ENCODE peak calls at places on chromosome 21, in five cellular contexts. One of them, this sample, is unnamed.

GRCh38 chr21:36134820-36135390 is at the start of gene CBR3:
- DNase-seq in H1: no peak
- DNase-seq in SK-N-SH: peak
- DNase-seq in HepG2: no peak
- DNase-seq in K562: no peak
- DNase-seq in this sample: peak

GRCh38 chr21:23021481-23021880 is 2023.3 kb downstream of the NCAM2 start:
- DNase-seq in H1: no peak
- DNase-seq in SK-N-SH: no peak
- DNase-seq in HepG2: no peak
- DNase-seq in K562: no peak
- DNase-seq in this sample: no peak

GRCh38 chr21:34348890-34349519 is 14.8 kb upstream of the KCNE2 start:
- DNase-seq in H1: no peak
- DNase-seq in SK-N-SH: no peak
- DNase-seq in HepG2: no peak
- DNase-seq in K562: no peak
- DNase-seq in this sample: no peak

GRCh38 chr21:33418686-33419085 is 15.5 kb downstream of the IFNGR2 start:
- DNase-seq in H1: no peak
- DNase-seq in SK-N-SH: no peak
- DNase-seq in HepG2: no peak
- DNase-seq in K562: no peak
- DNase-seq in this sample: no peak

GRCh38 chr21:21605502-21605901 is 607.3 kb downstream of the NCAM2 start:
- DNase-seq in H1: no peak
- DNase-seq in SK-N-SH: no peak
- DNase-seq in HepG2: no peak
- DNase-seq in K562: no peak
- DNase-seq in this sample: no peak

GRCh38 chr21:39141502-39141901 is 41.7 kb downstream of the PSMG1 start:
- DNase-seq in H1: no peak
- DNase-seq in SK-N-SH: peak
- DNase-seq in HepG2: no peak
- DNase-seq in K562: no peak
- DNase-seq in this sample: no peak

GRCh38 chr21:43812139-43812821 is 22.9 kb downstream of the RRP1 start:
- DNase-seq in H1: no peak
- DNase-seq in SK-N-SH: no peak
- DNase-seq in HepG2: peak
- DNase-seq in K562: no peak
- DNase-seq in this sample: peak

GRCh38 chr21:33931799-33932390 is 16.3 kb upstream of the ATP5PO start:
- DNase-seq in H1: no peak
- DNase-seq in SK-N-SH: no peak
- DNase-seq in HepG2: no peak
- DNase-seq in K562: peak
- DNase-seq in this sample: no peak

GRCh38 chr21:43836616-43837015 is 28.4 kb upstream of the AGPAT3 start:
- DNase-seq in H1: no peak
- DNase-seq in SK-N-SH: peak
- DNase-seq in HepG2: no peak
- DNase-seq in K562: no peak
- DNase-seq in this sample: no peak

GRCh38 chr21:35046880-35047229 is 2.2 kb downstream of the RUNX1 start:
- DNase-seq in H1: no peak
- DNase-seq in SK-N-SH: no peak
- DNase-seq in HepG2: peak
- DNase-seq in K562: no peak
- DNase-seq in this sample: no peak

GRCh38 chr21:44758781-44759627 is 42.6 kb downstream of the UBE2G2 start:
- DNase-seq in H1: no peak
- DNase-seq in SK-N-SH: no peak
- DNase-seq in HepG2: no peak
- DNase-seq in K562: no peak
- DNase-seq in this sample: no peak

GRCh38 chr21:44291936-44292811 is 6.5 kb downstream of the AIRE start:
- DNase-seq in H1: no peak
- DNase-seq in SK-N-SH: peak
- DNase-seq in HepG2: no peak
- DNase-seq in K562: peak
- DNase-seq in this sample: no peak

GRCh38 chr21:40830836-40831235 is 16.1 kb downstream of the DSCAM start:
- DNase-seq in H1: no peak
- DNase-seq in SK-N-SH: no peak
- DNase-seq in HepG2: no peak
- DNase-seq in K562: no peak
- DNase-seq in this sample: no peak

GRCh38 chr21:14957836-14958235 is 107.0 kb downstream of the NRIP1 start:
- DNase-seq in H1: no peak
- DNase-seq in SK-N-SH: no peak
- DNase-seq in HepG2: no peak
- DNase-seq in K562: no peak
- DNase-seq in this sample: no peak

GRCh38 chr21:27268290-27268689 is 301.4 kb upstream of the ADAMTS5 start:
- DNase-seq in H1: no peak
- DNase-seq in SK-N-SH: no peak
- DNase-seq in HepG2: no peak
- DNase-seq in K562: no peak
- DNase-seq in this sample: no peak

GRCh38 chr21:44074315-44074958 is 32.8 kb upstream of the PWP2 start:
- DNase-seq in H1: no peak
- DNase-seq in SK-N-SH: no peak
- DNase-seq in HepG2: no peak
- DNase-seq in K562: no peak
- DNase-seq in this sample: no peak

GRCh38 chr21:45041351-45041805 is 33.0 kb upstream of the ADARB1 start:
- DNase-seq in H1: no peak
- DNase-seq in SK-N-SH: no peak
- DNase-seq in HepG2: no peak
- DNase-seq in K562: no peak
- DNase-seq in this sample: no peak

GRCh38 chr21:34724131-34724856 is 55.5 kb downstream of the CLIC6 start:
- DNase-seq in H1: no peak
- DNase-seq in SK-N-SH: no peak
- DNase-seq in HepG2: no peak
- DNase-seq in K562: no peak
- DNase-seq in this sample: no peak

GRCh38 chr21:42301371-42302291 is 13.6 kb downstream of the TFF3 start:
- DNase-seq in H1: no peak
- DNase-seq in SK-N-SH: no peak
- DNase-seq in HepG2: no peak
- DNase-seq in K562: no peak
- DNase-seq in this sample: no peak
- TF ChIP-seq JUND in H1: no peak
- TF ChIP-seq JUND in SK-N-SH: no peak
- TF ChIP-seq JUND in HepG2: no peak
- TF ChIP-seq JUND in K562: no peak
- TF ChIP-seq JUND in this sample: no peak

GRCh38 chr21:17463441-17463840 is 49.4 kb upstream of the CXADR start:
- DNase-seq in H1: no peak
- DNase-seq in SK-N-SH: no peak
- DNase-seq in HepG2: peak
- DNase-seq in K562: no peak
- DNase-seq in this sample: no peak
- TF ChIP-seq JUND in H1: no peak
- TF ChIP-seq JUND in SK-N-SH: no peak
- TF ChIP-seq JUND in HepG2: no peak
- TF ChIP-seq JUND in K562: no peak
- TF ChIP-seq JUND in this sample: no peak

DNA sequence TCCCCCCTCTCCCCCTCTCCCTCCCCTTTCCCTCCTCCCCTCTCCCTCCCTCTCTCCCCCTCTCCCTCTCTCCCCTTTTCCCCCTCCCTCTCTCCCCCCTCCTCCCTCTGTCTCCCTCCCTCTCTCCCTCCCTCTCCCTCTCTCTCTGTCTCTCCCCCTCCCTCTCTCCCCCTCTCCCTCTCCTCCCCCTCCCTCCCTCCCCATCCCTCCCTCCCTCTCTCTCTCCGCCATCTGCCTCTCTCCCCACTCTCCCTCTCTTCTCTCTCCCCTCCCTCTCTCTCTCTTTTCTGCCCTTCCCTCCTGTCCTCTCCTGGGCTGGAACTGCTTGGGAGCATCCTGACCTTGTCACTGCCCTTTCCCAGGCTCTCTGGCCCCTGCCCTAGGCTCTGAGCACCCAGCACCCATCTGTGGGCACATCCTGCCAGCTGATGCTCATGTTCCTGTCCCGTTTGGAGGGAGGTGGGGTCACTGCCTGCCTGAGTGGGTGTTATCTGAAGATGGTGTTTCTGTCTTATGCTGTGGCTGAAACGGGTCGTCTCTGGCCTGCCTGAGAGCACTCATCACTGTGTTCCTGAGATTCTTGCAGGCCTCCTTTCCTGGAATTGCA is 10.8 kb downstream of the FTCD start:
- DNase-seq in H1: no peak
- DNase-seq in SK-N-SH: no peak
- DNase-seq in HepG2: no peak
- DNase-seq in K562: no peak
- DNase-seq in this sample: no peak
- TF ChIP-seq JUND in H1: no peak
- TF ChIP-seq JUND in SK-N-SH: no peak
- TF ChIP-seq JUND in HepG2: no peak
- TF ChIP-seq JUND in K562: no peak
- TF ChIP-seq JUND in this sample: no peak

GRCh38 chr21:42564561-42564971 is 50.9 kb downstream of the SLC37A1 start:
- DNase-seq in H1: no peak
- DNase-seq in SK-N-SH: no peak
- DNase-seq in HepG2: no peak
- DNase-seq in K562: no peak
- DNase-seq in this sample: no peak
- TF ChIP-seq JUND in H1: no peak
- TF ChIP-seq JUND in SK-N-SH: no peak
- TF ChIP-seq JUND in HepG2: no peak
- TF ChIP-seq JUND in K562: no peak
- TF ChIP-seq JUND in this sample: no peak

GRCh38 chr21:25371831-25372434 is 235.3 kb downstream of the MRPL39 start:
- DNase-seq in H1: no peak
- DNase-seq in SK-N-SH: no peak
- DNase-seq in HepG2: no peak
- DNase-seq in K562: no peak
- DNase-seq in this sample: no peak

GRCh38 chr21:25373126-25374082 is 233.9 kb downstream of the MRPL39 start:
- DNase-seq in H1: no peak
- DNase-seq in SK-N-SH: no peak
- DNase-seq in HepG2: no peak
- DNase-seq in K562: no peak
- DNase-seq in this sample: no peak

GRCh38 chr21:25368531-25368930 is 238.8 kb downstream of the MRPL39 start:
- DNase-seq in H1: no peak
- DNase-seq in SK-N-SH: peak
- DNase-seq in HepG2: no peak
- DNase-seq in K562: no peak
- DNase-seq in this sample: no peak

GRCh38 chr21:25369524-25370300 is 237.6 kb downstream of the MRPL39 start:
- DNase-seq in H1: no peak
- DNase-seq in SK-N-SH: no peak
- DNase-seq in HepG2: no peak
- DNase-seq in K562: no peak
- DNase-seq in this sample: no peak

GRCh38 chr21:25370311-25370744 is 237.0 kb downstream of the MRPL39 start:
- DNase-seq in H1: no peak
- DNase-seq in SK-N-SH: no peak
- DNase-seq in HepG2: no peak
- DNase-seq in K562: no peak
- DNase-seq in this sample: no peak
- TF ChIP-seq JUND in H1: no peak
- TF ChIP-seq JUND in SK-N-SH: peak
- TF ChIP-seq JUND in HepG2: no peak
- TF ChIP-seq JUND in K562: no peak
- TF ChIP-seq JUND in this sample: no peak

GRCh38 chr21:16620921-16621320 is 891.1 kb downstream of the USP25 start:
- DNase-seq in H1: no peak
- DNase-seq in SK-N-SH: no peak
- DNase-seq in HepG2: no peak
- DNase-seq in K562: no peak
- DNase-seq in this sample: no peak

DNA sequence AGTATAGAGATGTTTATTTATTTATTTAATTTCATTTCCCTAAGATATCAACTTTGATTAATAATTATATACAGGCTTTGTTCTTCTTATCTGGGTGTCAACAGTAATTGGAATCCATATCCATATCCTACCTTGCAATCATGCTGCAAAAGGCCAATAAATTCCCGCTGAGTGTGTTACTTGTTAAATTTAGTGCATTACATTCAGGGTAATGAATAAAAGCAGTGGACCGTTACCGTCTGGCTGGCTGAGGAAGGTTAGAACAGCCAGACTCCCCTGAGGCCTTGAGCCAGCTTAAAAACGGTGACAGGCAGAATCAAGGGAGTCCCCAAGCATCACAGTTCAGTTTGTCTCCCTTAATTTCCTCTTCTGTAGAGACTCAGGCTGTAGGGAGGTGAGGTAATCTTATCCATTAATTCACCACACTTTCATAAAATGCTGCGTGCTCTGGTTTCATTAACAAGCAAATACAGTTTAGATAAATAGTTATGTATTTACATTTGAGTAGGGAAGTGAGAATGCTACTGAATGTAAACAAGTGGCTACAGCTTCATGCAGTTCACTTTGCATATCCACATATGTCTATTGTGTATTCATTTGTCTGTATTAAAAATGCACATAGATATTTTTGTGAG is 888.3 kb upstream of the CXADR start:
- DNase-seq in H1: no peak
- DNase-seq in SK-N-SH: peak
- DNase-seq in HepG2: no peak
- DNase-seq in K562: no peak
- DNase-seq in this sample: no peak
- TF ChIP-seq JUND in H1: no peak
- TF ChIP-seq JUND in SK-N-SH: no peak
- TF ChIP-seq JUND in HepG2: no peak
- TF ChIP-seq JUND in K562: no peak
- TF ChIP-seq JUND in this sample: no peak

DNA sequence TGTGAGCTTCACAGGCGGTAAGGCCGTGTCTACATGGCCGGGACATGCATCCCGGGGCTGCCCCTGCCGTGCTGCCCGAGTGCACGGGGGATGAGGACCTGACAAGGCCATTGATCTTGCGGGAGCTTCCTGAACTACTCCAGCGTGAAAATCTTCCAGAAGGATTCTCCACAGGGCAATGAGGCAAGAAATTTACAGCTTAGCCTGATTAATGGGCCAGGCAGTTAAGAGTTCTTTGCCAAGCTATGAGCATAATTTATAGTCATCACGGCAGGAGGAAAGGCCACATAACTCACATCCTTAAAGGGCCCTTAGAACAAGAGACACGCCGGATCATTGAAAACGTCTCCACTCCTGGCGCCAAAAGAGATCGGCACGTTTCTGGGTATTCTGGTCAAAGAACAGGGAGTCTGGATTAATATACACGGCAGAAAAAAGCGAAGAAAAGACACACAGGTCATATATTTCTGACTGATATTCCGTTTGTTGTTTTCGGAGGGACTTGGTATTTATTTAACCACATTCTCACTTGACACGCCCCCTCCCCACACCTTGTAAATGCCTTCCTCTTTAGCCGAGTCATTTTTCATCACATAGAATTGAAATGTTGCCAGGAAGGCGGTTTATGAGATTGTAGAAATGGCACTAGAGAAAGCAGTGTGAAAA is 180.5 kb downstream of the DYRK1A start:
- DNase-seq in H1: no peak
- DNase-seq in SK-N-SH: no peak
- DNase-seq in HepG2: no peak
- DNase-seq in K562: no peak
- DNase-seq in this sample: no peak
- TF ChIP-seq JUND in H1: no peak
- TF ChIP-seq JUND in SK-N-SH: no peak
- TF ChIP-seq JUND in HepG2: no peak
- TF ChIP-seq JUND in K562: no peak
- TF ChIP-seq JUND in this sample: no peak

GRCh38 chr21:29342394-29342957 is 43.8 kb downstream of the BACH1 start:
- DNase-seq in H1: no peak
- DNase-seq in SK-N-SH: peak
- DNase-seq in HepG2: no peak
- DNase-seq in K562: no peak
- DNase-seq in this sample: no peak
- TF ChIP-seq JUND in H1: no peak
- TF ChIP-seq JUND in SK-N-SH: peak
- TF ChIP-seq JUND in HepG2: no peak
- TF ChIP-seq JUND in K562: no peak
- TF ChIP-seq JUND in this sample: no peak